ENCODE peak calls at places on chromosome 15, in nine cellular contexts. One of them, this sample, is unnamed.

GRCh38 chr15:98865397-98866339 is 141.9 kb downstream of the PGPEP1L start:
- DNase-seq in heart left ventricle: peak; percentile 79
- DNase-seq in AG04450: no peak
- DNase-seq in CD8-positive, alpha-beta memory T cell: peak; percentile 51
- DNase-seq in lower lobe of right lung: peak; percentile 86
- DNase-seq in gastrocnemius medialis: peak; percentile 72
- DNase-seq in A673: peak; percentile 96
- DNase-seq in right cardiac atrium: peak; percentile 92
- DNase-seq in fibroblast of mammary gland: peak; percentile 80
- DNase-seq in this sample: peak; percentile 80

GRCh38 chr15:42353061-42353460 is 6.2 kb upstream of the CAPN3 start:
- DNase-seq in heart left ventricle: no peak
- DNase-seq in lower lobe of right lung: no peak
- DNase-seq in AG04450: no peak
- DNase-seq in fibroblast of mammary gland: no peak
- DNase-seq in right cardiac atrium: no peak
- DNase-seq in A673: no peak
- DNase-seq in gastrocnemius medialis: no peak
- DNase-seq in CD8-positive, alpha-beta memory T cell: no peak
- DNase-seq in this sample: no peak

GRCh38 chr15:79967331-79968182 is 3.4 kb downstream of the BCL2A1 start:
- DNase-seq in CD8-positive, alpha-beta memory T cell: no peak
- DNase-seq in lower lobe of right lung: no peak
- DNase-seq in heart left ventricle: no peak
- DNase-seq in gastrocnemius medialis: no peak
- DNase-seq in right cardiac atrium: no peak
- DNase-seq in fibroblast of mammary gland: no peak
- DNase-seq in AG04450: no peak
- DNase-seq in A673: no peak
- DNase-seq in this sample: no peak

GRCh38 chr15:82122754-82123400 is 77.1 kb upstream of the MEX3B start:
- DNase-seq in fibroblast of mammary gland: peak; percentile 98
- DNase-seq in gastrocnemius medialis: peak; percentile 48
- DNase-seq in right cardiac atrium: no peak
- DNase-seq in AG04450: peak; percentile 95
- DNase-seq in CD8-positive, alpha-beta memory T cell: no peak
- DNase-seq in lower lobe of right lung: no peak
- DNase-seq in heart left ventricle: no peak
- DNase-seq in A673: no peak
- DNase-seq in this sample: peak; percentile 99

GRCh38 chr15:45387379-45388007 is 9.1 kb upstream of the GATM start:
- DNase-seq in gastrocnemius medialis: no peak
- DNase-seq in fibroblast of mammary gland: no peak
- DNase-seq in right cardiac atrium: no peak
- DNase-seq in heart left ventricle: no peak
- DNase-seq in A673: no peak
- DNase-seq in CD8-positive, alpha-beta memory T cell: no peak
- DNase-seq in lower lobe of right lung: no peak
- DNase-seq in AG04450: no peak
- DNase-seq in this sample: no peak

GRCh38 chr15:58513681-58514336 is 82.0 kb downstream of the LIPC start:
- DNase-seq in AG04450: no peak
- DNase-seq in lower lobe of right lung: no peak
- DNase-seq in gastrocnemius medialis: no peak
- DNase-seq in right cardiac atrium: no peak
- DNase-seq in CD8-positive, alpha-beta memory T cell: no peak
- DNase-seq in heart left ventricle: no peak
- DNase-seq in fibroblast of mammary gland: no peak
- DNase-seq in A673: peak; percentile 17
- DNase-seq in this sample: no peak

GRCh38 chr15:87871130-87871737 is 385.3 kb downstream of the NTRK3 start:
- DNase-seq in A673: no peak
- DNase-seq in lower lobe of right lung: no peak
- DNase-seq in gastrocnemius medialis: no peak
- DNase-seq in fibroblast of mammary gland: peak; percentile 31
- DNase-seq in AG04450: no peak
- DNase-seq in heart left ventricle: no peak
- DNase-seq in CD8-positive, alpha-beta memory T cell: no peak
- DNase-seq in right cardiac atrium: no peak
- DNase-seq in this sample: no peak

GRCh38 chr15:77853910-77854309 is 221.2 kb upstream of the LINGO1 start:
- DNase-seq in fibroblast of mammary gland: no peak
- DNase-seq in lower lobe of right lung: peak; percentile 12
- DNase-seq in heart left ventricle: no peak
- DNase-seq in A673: no peak
- DNase-seq in right cardiac atrium: no peak
- DNase-seq in CD8-positive, alpha-beta memory T cell: no peak
- DNase-seq in AG04450: no peak
- DNase-seq in gastrocnemius medialis: no peak
- DNase-seq in this sample: no peak

GRCh38 chr15:49225572-49226281 is 55.7 kb downstream of the GALK2 start:
- DNase-seq in A673: peak; percentile 72
- DNase-seq in AG04450: no peak
- DNase-seq in lower lobe of right lung: no peak
- DNase-seq in CD8-positive, alpha-beta memory T cell: no peak
- DNase-seq in gastrocnemius medialis: no peak
- DNase-seq in heart left ventricle: no peak
- DNase-seq in fibroblast of mammary gland: peak; percentile 31
- DNase-seq in right cardiac atrium: no peak
- DNase-seq in this sample: peak; percentile 76

GRCh38 chr15:101420232-101420631 is 69.3 kb downstream of the PCSK6 start:
- DNase-seq in heart left ventricle: no peak
- DNase-seq in right cardiac atrium: no peak
- DNase-seq in CD8-positive, alpha-beta memory T cell: no peak
- DNase-seq in gastrocnemius medialis: no peak
- DNase-seq in fibroblast of mammary gland: no peak
- DNase-seq in AG04450: no peak
- DNase-seq in A673: no peak
- DNase-seq in lower lobe of right lung: no peak
- DNase-seq in this sample: no peak

GRCh38 chr15:25058080-25058785 is 103.4 kb downstream of the SNRPN start:
- DNase-seq in heart left ventricle: no peak
- DNase-seq in gastrocnemius medialis: peak; percentile 11
- DNase-seq in A673: no peak
- DNase-seq in lower lobe of right lung: peak; percentile 33
- DNase-seq in AG04450: no peak
- DNase-seq in fibroblast of mammary gland: no peak
- DNase-seq in right cardiac atrium: no peak
- DNase-seq in CD8-positive, alpha-beta memory T cell: no peak
- DNase-seq in this sample: no peak

GRCh38 chr15:52137432-52138357 is 25.1 kb upstream of the BCL2L10 start:
- DNase-seq in AG04450: no peak
- DNase-seq in heart left ventricle: no peak
- DNase-seq in CD8-positive, alpha-beta memory T cell: no peak
- DNase-seq in lower lobe of right lung: no peak
- DNase-seq in fibroblast of mammary gland: no peak
- DNase-seq in right cardiac atrium: no peak
- DNase-seq in A673: no peak
- DNase-seq in gastrocnemius medialis: no peak
- DNase-seq in this sample: no peak
- H3K4me3 ChIP-seq in AG04450: no peak overlapping the region
- H3K4me3 ChIP-seq in heart left ventricle: no peak overlapping the region
- H3K4me3 ChIP-seq in CD8-positive, alpha-beta memory T cell: no peak overlapping the region
- H3K4me3 ChIP-seq in lower lobe of right lung: no peak overlapping the region
- H3K4me3 ChIP-seq in fibroblast of mammary gland: no peak overlapping the region
- H3K4me3 ChIP-seq in right cardiac atrium: no peak overlapping the region
- H3K4me3 ChIP-seq in A673: no peak overlapping the region
- H3K4me3 ChIP-seq in gastrocnemius medialis: no peak overlapping the region
- H3K4me3 ChIP-seq in this sample: no peak overlapping the region

GRCh38 chr15:61033938-61034792 is 194.9 kb downstream of the RORA start:
- DNase-seq in gastrocnemius medialis: no peak
- DNase-seq in heart left ventricle: no peak
- DNase-seq in right cardiac atrium: no peak
- DNase-seq in CD8-positive, alpha-beta memory T cell: no peak
- DNase-seq in A673: no peak
- DNase-seq in fibroblast of mammary gland: no peak
- DNase-seq in AG04450: no peak
- DNase-seq in lower lobe of right lung: no peak
- DNase-seq in this sample: no peak
- H3K4me3 ChIP-seq in gastrocnemius medialis: peak overlapping the region; percentile 17
- H3K4me3 ChIP-seq in heart left ventricle: no peak overlapping the region
- H3K4me3 ChIP-seq in right cardiac atrium: no peak overlapping the region
- H3K4me3 ChIP-seq in CD8-positive, alpha-beta memory T cell: no peak overlapping the region
- H3K4me3 ChIP-seq in A673: no peak overlapping the region
- H3K4me3 ChIP-seq in fibroblast of mammary gland: no peak overlapping the region
- H3K4me3 ChIP-seq in AG04450: no peak overlapping the region
- H3K4me3 ChIP-seq in lower lobe of right lung: no peak overlapping the region
- H3K4me3 ChIP-seq in this sample: no peak overlapping the region

GRCh38 chr15:22968356-22968755 is 11.8 kb downstream of the CYFIP1 start:
- DNase-seq in heart left ventricle: no peak
- DNase-seq in right cardiac atrium: no peak
- DNase-seq in AG04450: peak; percentile 78
- DNase-seq in A673: no peak
- DNase-seq in fibroblast of mammary gland: peak; percentile 97
- DNase-seq in lower lobe of right lung: no peak
- DNase-seq in gastrocnemius medialis: no peak
- DNase-seq in CD8-positive, alpha-beta memory T cell: no peak
- DNase-seq in this sample: peak; percentile 96
- H3K4me3 ChIP-seq in heart left ventricle: no peak overlapping the region
- H3K4me3 ChIP-seq in right cardiac atrium: no peak overlapping the region
- H3K4me3 ChIP-seq in AG04450: no peak overlapping the region
- H3K4me3 ChIP-seq in A673: no peak overlapping the region
- H3K4me3 ChIP-seq in fibroblast of mammary gland: no peak overlapping the region
- H3K4me3 ChIP-seq in lower lobe of right lung: no peak overlapping the region
- H3K4me3 ChIP-seq in gastrocnemius medialis: no peak overlapping the region
- H3K4me3 ChIP-seq in CD8-positive, alpha-beta memory T cell: no peak overlapping the region
- H3K4me3 ChIP-seq in this sample: no peak overlapping the region

GRCh38 chr15:73683624-73684536 is at the start of gene CD276:
- DNase-seq in gastrocnemius medialis: peak; percentile 79
- DNase-seq in right cardiac atrium: peak; percentile 94
- DNase-seq in heart left ventricle: peak; percentile 81
- DNase-seq in fibroblast of mammary gland: peak; percentile 72
- DNase-seq in AG04450: no peak
- DNase-seq in A673: peak; percentile 60
- DNase-seq in lower lobe of right lung: peak; percentile 90
- DNase-seq in CD8-positive, alpha-beta memory T cell: no peak
- DNase-seq in this sample: peak; percentile 63
- H3K4me3 ChIP-seq in gastrocnemius medialis: peak within 1 kb of the TSS; percentile 93
- H3K4me3 ChIP-seq in right cardiac atrium: peak within 1 kb of the TSS; percentile 98
- H3K4me3 ChIP-seq in heart left ventricle: peak within 1 kb of the TSS; percentile 79
- H3K4me3 ChIP-seq in fibroblast of mammary gland: peak within 1 kb of the TSS; percentile 88
- H3K4me3 ChIP-seq in AG04450: peak within 1 kb of the TSS; percentile 84
- H3K4me3 ChIP-seq in A673: peak within 1 kb of the TSS; percentile 97
- H3K4me3 ChIP-seq in lower lobe of right lung: peak within 1 kb of the TSS; percentile 72
- H3K4me3 ChIP-seq in CD8-positive, alpha-beta memory T cell: no peak within 1 kb of the TSS
- H3K4me3 ChIP-seq in this sample: peak within 1 kb of the TSS; percentile 78

DNA sequence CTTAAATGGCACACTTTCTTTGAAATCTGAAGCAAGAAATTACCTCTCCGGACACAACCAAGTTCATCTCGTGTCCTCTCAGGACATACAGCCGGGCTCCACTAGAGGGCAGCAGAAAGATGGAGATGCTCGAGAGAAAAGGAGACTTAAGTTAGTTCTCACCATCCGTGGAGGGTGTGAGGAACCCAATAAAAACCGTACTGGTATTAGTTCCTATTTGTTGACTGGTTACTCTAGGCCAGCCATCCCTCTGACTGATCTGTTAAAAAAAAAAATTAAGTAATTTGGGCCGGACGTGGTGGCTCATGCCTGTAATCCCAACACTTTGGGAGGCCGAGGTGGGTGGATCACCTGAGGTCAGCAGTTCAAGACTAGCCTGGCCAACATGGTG is 7.9 kb upstream of the CYP11A1 start:
- DNase-seq in gastrocnemius medialis: peak; percentile 66
- DNase-seq in heart left ventricle: peak; percentile 69
- DNase-seq in CD8-positive, alpha-beta memory T cell: peak; percentile 73
- DNase-seq in fibroblast of mammary gland: peak; percentile 79
- DNase-seq in right cardiac atrium: peak; percentile 86
- DNase-seq in AG04450: no peak
- DNase-seq in A673: peak; percentile 89
- DNase-seq in lower lobe of right lung: peak; percentile 85
- DNase-seq in this sample: peak; percentile 93
- H3K4me3 ChIP-seq in gastrocnemius medialis: no peak overlapping the region
- H3K4me3 ChIP-seq in heart left ventricle: no peak overlapping the region
- H3K4me3 ChIP-seq in CD8-positive, alpha-beta memory T cell: peak overlapping the region; percentile 85
- H3K4me3 ChIP-seq in fibroblast of mammary gland: no peak overlapping the region
- H3K4me3 ChIP-seq in right cardiac atrium: no peak overlapping the region
- H3K4me3 ChIP-seq in AG04450: no peak overlapping the region
- H3K4me3 ChIP-seq in A673: no peak overlapping the region
- H3K4me3 ChIP-seq in lower lobe of right lung: no peak overlapping the region
- H3K4me3 ChIP-seq in this sample: no peak overlapping the region

DNA sequence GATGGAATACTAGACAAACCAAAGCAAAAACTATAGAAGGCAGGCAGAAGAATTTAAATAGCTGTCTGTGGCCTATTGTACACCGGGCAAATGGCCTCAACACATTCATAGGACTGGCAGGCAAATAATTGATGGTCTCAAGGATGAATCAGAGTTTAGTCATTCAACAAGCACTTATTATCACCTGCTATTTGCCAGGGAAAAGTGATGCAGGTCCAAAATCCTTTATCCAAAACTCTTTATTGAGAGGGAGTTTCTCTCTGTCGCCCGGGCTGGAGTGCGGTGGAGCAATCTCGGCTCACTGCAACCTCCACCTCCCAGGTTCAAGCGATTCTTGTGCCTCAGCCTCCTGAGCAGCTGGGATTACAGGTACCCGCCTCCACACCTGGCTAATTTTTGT is 2.3 kb downstream of the EIF2AK4 start:
- DNase-seq in AG04450: no peak
- DNase-seq in lower lobe of right lung: no peak
- DNase-seq in right cardiac atrium: no peak
- DNase-seq in heart left ventricle: no peak
- DNase-seq in CD8-positive, alpha-beta memory T cell: no peak
- DNase-seq in A673: no peak
- DNase-seq in fibroblast of mammary gland: peak; percentile 80
- DNase-seq in gastrocnemius medialis: no peak
- DNase-seq in this sample: no peak
- H3K4me3 ChIP-seq in AG04450: no peak overlapping the region
- H3K4me3 ChIP-seq in lower lobe of right lung: no peak overlapping the region
- H3K4me3 ChIP-seq in right cardiac atrium: no peak overlapping the region
- H3K4me3 ChIP-seq in heart left ventricle: no peak overlapping the region
- H3K4me3 ChIP-seq in CD8-positive, alpha-beta memory T cell: no peak overlapping the region
- H3K4me3 ChIP-seq in A673: no peak overlapping the region
- H3K4me3 ChIP-seq in fibroblast of mammary gland: no peak overlapping the region
- H3K4me3 ChIP-seq in gastrocnemius medialis: no peak overlapping the region
- H3K4me3 ChIP-seq in this sample: no peak overlapping the region

GRCh38 chr15:85750319-85750806 is 44.4 kb downstream of the KLHL25 start:
- DNase-seq in CD8-positive, alpha-beta memory T cell: no peak
- DNase-seq in right cardiac atrium: peak; percentile 95
- DNase-seq in gastrocnemius medialis: peak; percentile 72
- DNase-seq in A673: no peak
- DNase-seq in heart left ventricle: peak; percentile 75
- DNase-seq in AG04450: no peak
- DNase-seq in lower lobe of right lung: no peak
- DNase-seq in fibroblast of mammary gland: peak; percentile 59
- DNase-seq in this sample: peak; percentile 57

GRCh38 chr15:85751731-85752421 is 42.8 kb downstream of the KLHL25 start:
- DNase-seq in AG04450: no peak
- DNase-seq in A673: no peak
- DNase-seq in fibroblast of mammary gland: no peak
- DNase-seq in heart left ventricle: no peak
- DNase-seq in right cardiac atrium: peak; percentile 69
- DNase-seq in gastrocnemius medialis: no peak
- DNase-seq in CD8-positive, alpha-beta memory T cell: no peak
- DNase-seq in lower lobe of right lung: no peak
- DNase-seq in this sample: no peak

GRCh38 chr15:85752591-85752990 is 42.1 kb downstream of the KLHL25 start:
- DNase-seq in fibroblast of mammary gland: no peak
- DNase-seq in CD8-positive, alpha-beta memory T cell: no peak
- DNase-seq in lower lobe of right lung: peak; percentile 78
- DNase-seq in A673: no peak
- DNase-seq in heart left ventricle: no peak
- DNase-seq in gastrocnemius medialis: no peak
- DNase-seq in right cardiac atrium: peak; percentile 71
- DNase-seq in AG04450: no peak
- DNase-seq in this sample: no peak

GRCh38 chr15:85749261-85750151 is 45.2 kb downstream of the KLHL25 start:
- DNase-seq in gastrocnemius medialis: peak; percentile 67
- DNase-seq in CD8-positive, alpha-beta memory T cell: no peak
- DNase-seq in lower lobe of right lung: no peak
- DNase-seq in heart left ventricle: peak; percentile 63
- DNase-seq in A673: no peak
- DNase-seq in right cardiac atrium: peak; percentile 88
- DNase-seq in fibroblast of mammary gland: peak; percentile 40
- DNase-seq in AG04450: no peak
- DNase-seq in this sample: peak; percentile 37

GRCh38 chr15:85750807-85751730 is 43.7 kb downstream of the KLHL25 start:
- DNase-seq in heart left ventricle: no peak
- DNase-seq in A673: no peak
- DNase-seq in AG04450: no peak
- DNase-seq in lower lobe of right lung: no peak
- DNase-seq in fibroblast of mammary gland: peak; percentile 25
- DNase-seq in CD8-positive, alpha-beta memory T cell: no peak
- DNase-seq in right cardiac atrium: peak; percentile 71
- DNase-seq in gastrocnemius medialis: no peak
- DNase-seq in this sample: peak; percentile 19
- H3K4me3 ChIP-seq in heart left ventricle: no peak overlapping the region
- H3K4me3 ChIP-seq in A673: no peak overlapping the region
- H3K4me3 ChIP-seq in AG04450: no peak overlapping the region
- H3K4me3 ChIP-seq in lower lobe of right lung: no peak overlapping the region
- H3K4me3 ChIP-seq in fibroblast of mammary gland: no peak overlapping the region
- H3K4me3 ChIP-seq in CD8-positive, alpha-beta memory T cell: no peak overlapping the region
- H3K4me3 ChIP-seq in right cardiac atrium: no peak overlapping the region
- H3K4me3 ChIP-seq in gastrocnemius medialis: no peak overlapping the region
- H3K4me3 ChIP-seq in this sample: no peak overlapping the region

This sample was measured in choroid plexus epithelial cell.